ENCODE peak calls at places on chromosomes 12 and 14, in five cellular contexts. V is dorsolateral prefrontal cortex; N is effector memory CD4-positive, alpha-beta T cell; A is GM12878; H is HL-60. U is an unnamed sample.

GRCh38 chr14:24605435-24606190 is 3.9 kb downstream of the GZMH start:
- DNase-seq in V (no peak), N (peak), A (no peak), H (peak), U (no peak)

GRCh38 chr12:46472893-46473633 is 100.5 kb upstream of the SLC38A2 start:
- DNase-seq in V (no peak), N (no peak), A (no peak), H (no peak), U (no peak)

GRCh38 chr12:107459649-107460048 is 225.9 kb upstream of the PWP1 start:
- DNase-seq in V (no peak), N (no peak), A (no peak), H (no peak), U (no peak)

GRCh38 chr12:53223391-53224267 is 8.4 kb downstream of the RARG start:
- DNase-seq in V (no peak), N (peak), A (no peak), H (peak), U (peak)

GRCh38 chr14:105440992-105441391 is 21.4 kb downstream of the MTA1 start:
- DNase-seq in V (no peak), N (no peak), A (no peak), H (no peak), U (no peak)

GRCh38 chr12:53063708-53064612 is 14.1 kb downstream of the TNS2 start:
- DNase-seq in V (no peak), N (no peak), A (no peak), H (no peak), U (no peak)

GRCh38 chr14:55188686-55189295 is 2.6 kb downstream of the DLGAP5 start:
- DNase-seq in V (no peak), N (no peak), A (no peak), H (no peak), U (no peak)

GRCh38 chr12:126385785-126386184 is 1320.5 kb downstream of the AACS start:
- DNase-seq in V (no peak), N (no peak), A (no peak), H (no peak), U (no peak)

GRCh38 chr14:82872494-82872893 is 1338.8 kb upstream of the SEL1L start:
- DNase-seq in V (no peak), N (no peak), A (no peak), H (no peak), U (no peak)

GRCh38 chr12:131980263-131980662 is 30.5 kb downstream of the EP400 start:
- DNase-seq in V (no peak), N (no peak), A (no peak), H (no peak), U (no peak)

GRCh38 chr12:46221255-46222128 is 47.4 kb downstream of the SLC38A1 start:
- DNase-seq in V (no peak), N (no peak), A (no peak), H (no peak), U (no peak)

GRCh38 chr12:23909559-23909958 is 39.9 kb downstream of the SOX5 start:
- DNase-seq in V (no peak), N (no peak), A (no peak), H (no peak), U (no peak)

GRCh38 chr12:64943686-64944085 is 119.2 kb downstream of the TBC1D30 start:
- DNase-seq in V (no peak), N (no peak), A (no peak), H (peak), U (no peak)

GRCh38 chr14:34711169-34711568 is 3.2 kb downstream of the CFL2 start:
- DNase-seq in V (peak), N (no peak), A (peak), H (no peak), U (no peak)

GRCh38 chr12:54259194-54260011 is 20.5 kb downstream of the CBX5 start:
- DNase-seq in V (peak), N (no peak), A (peak), H (no peak), U (peak)

GRCh38 chr12:100593490-100593889 is 20.0 kb downstream of the GAS2L3 start:
- DNase-seq in V (no peak), N (no peak), A (no peak), H (no peak), U (no peak)

GRCh38 chr12:51752490-51752889 is 96.0 kb downstream of the FIGNL2 start:
- DNase-seq in V (peak), N (no peak), A (no peak), H (no peak), U (peak)

GRCh38 chr14:95535226-95536021 is 574 bp downstream of the GLRX5 start:
- DNase-seq in V (no peak), N (no peak), A (no peak), H (no peak), U (no peak)

GRCh38 chr14:94670692-94671285 is 58.6 kb downstream of the SERPINA3 start:
- DNase-seq in V (no peak), N (no peak), A (no peak), H (no peak), U (no peak)

GRCh38 chr12:38204831-38205230 is 111.7 kb upstream of the ALG10B start:
- DNase-seq in V (no peak), N (no peak), A (no peak), H (no peak), U (no peak)

GRCh38 chr14:76696791-76697190 is 64.5 kb upstream of the VASH1 start:
- DNase-seq in V (no peak), N (no peak), A (no peak), H (no peak), U (no peak)

GRCh38 chr12:24902521-24903304 is 46.2 kb downstream of the BCAT1 start:
- DNase-seq in V (peak), N (no peak), A (no peak), H (no peak), U (peak)

GRCh38 chr12:44184499-44185206 is 348.8 kb downstream of the TMEM117 start:
- DNase-seq in V (no peak), N (no peak), A (peak), H (no peak), U (no peak)

GRCh38 chr12:94898388-94898787 is 105.1 kb downstream of the NDUFA12 start:
- DNase-seq in V (no peak), N (no peak), A (no peak), H (no peak), U (no peak)

GRCh38 chr12:69497308-69498026 is 27.3 kb downstream of the FRS2 start:
- DNase-seq in V (no peak), N (no peak), A (peak), H (peak), U (no peak)

GRCh38 chr12:22658214-22658613 is 33.2 kb downstream of the ETNK1 start:
- DNase-seq in V (no peak), N (no peak), A (no peak), H (no peak), U (no peak)

GRCh38 chr14:64632056-64632455 is 72.2 kb upstream of the PLEKHG3 start:
- DNase-seq in V (no peak), N (no peak), A (no peak), H (no peak), U (no peak)

GRCh38 chr12:45989857-45990467 is 412 bp downstream of the SCAF11 start:
- DNase-seq in V (no peak), N (peak), A (no peak), H (no peak), U (peak)

GRCh38 chr14:38254565-38255407 is 1.1 kb downstream of the CLEC14A start:
- DNase-seq in V (no peak), N (no peak), A (no peak), H (no peak), U (no peak)

GRCh38 chr12:47905313-47905730 is 528 bp upstream of the VDR start:
- DNase-seq in V (peak), N (peak), A (no peak), H (no peak), U (no peak)

GRCh38 chr12:106481246-106481645 is 101.6 kb upstream of the RFX4 start:
- DNase-seq in V (no peak), N (no peak), A (no peak), H (no peak), U (no peak)

GRCh38 chr12:2636741-2637140 is 158.0 kb upstream of the FKBP4 start:
- DNase-seq in V (no peak), N (no peak), A (no peak), H (no peak), U (no peak)

GRCh38 chr12:22535478-22535877 is 8.9 kb downstream of the C2CD5 start:
- DNase-seq in V (no peak), N (no peak), A (no peak), H (no peak), U (no peak)

GRCh38 chr14:48568688-48569087 is 893.3 kb upstream of the MDGA2 start:
- DNase-seq in V (no peak), N (no peak), A (no peak), H (no peak), U (no peak)

GRCh38 chr12:10213168-10214130 is 772 bp downstream of the GABARAPL1 start:
- DNase-seq in V (peak), N (peak), A (no peak), H (peak), U (peak)

GRCh38 chr14:24037658-24038037 is 14.2 kb upstream of the CARMIL3 start:
- DNase-seq in V (peak), N (no peak), A (no peak), H (no peak), U (no peak)

GRCh38 chr14:36258241-36258640 is 62.2 kb downstream of the MBIP start:
- DNase-seq in V (no peak), N (no peak), A (no peak), H (peak), U (no peak)

GRCh38 chr12:68899251-68899771 is 33.7 kb downstream of the CPM start:
- DNase-seq in V (no peak), N (no peak), A (no peak), H (no peak), U (no peak)

DNA sequence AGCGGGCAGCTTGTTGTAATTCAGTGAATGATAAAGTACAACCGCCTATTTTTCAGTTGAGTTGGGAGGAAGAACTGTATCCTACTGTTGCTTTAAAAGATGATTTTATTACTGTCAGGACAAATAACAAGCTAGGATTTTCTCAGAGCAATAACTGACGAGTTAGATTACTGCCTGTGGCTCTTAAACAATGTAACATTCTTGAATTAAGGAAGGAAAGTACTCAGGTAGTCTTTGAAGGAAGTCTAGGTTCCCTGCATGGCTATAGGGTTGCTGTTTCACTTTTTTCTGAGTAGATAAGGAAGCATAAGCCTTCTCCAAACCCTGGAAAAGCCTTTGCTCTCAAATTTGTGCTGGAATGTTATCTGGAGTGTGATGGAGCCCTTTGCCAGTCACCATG is 17.6 kb downstream of the NUBPL start:
- DNase-seq in V (no peak), N (no peak), A (no peak), H (no peak), U (no peak)
- H3K27ac ChIP-seq in V (peak), N (no peak), A (no peak), H (no peak), U (no peak)

GRCh38 chr14:56590535-56590951 is 10.9 kb downstream of the TMEM260 start:
- DNase-seq in V (no peak), N (no peak), A (no peak), H (no peak), U (no peak)
- H3K27ac ChIP-seq in V (no peak), N (no peak), A (no peak), H (no peak), U (no peak)

GRCh38 chr14:101950100-101950499 is 14.3 kb upstream of the DYNC1H1 start:
- DNase-seq in V (no peak), N (no peak), A (no peak), H (no peak), U (no peak)
- H3K27ac ChIP-seq in V (no peak), N (no peak), A (no peak), H (no peak), U (no peak)

GRCh38 chr14:51356381-51356780 is 116.3 kb downstream of the TMX1 start:
- DNase-seq in V (no peak), N (no peak), A (no peak), H (no peak), U (no peak)

GRCh38 chr14:51353901-51354300 is 113.9 kb downstream of the TMX1 start:
- DNase-seq in V (no peak), N (no peak), A (no peak), H (no peak), U (no peak)

GRCh38 chr14:51354846-51355245 is 114.8 kb downstream of the TMX1 start:
- DNase-seq in V (no peak), N (no peak), A (no peak), H (no peak), U (no peak)

GRCh38 chr14:51360592-51360991 is 120.5 kb downstream of the TMX1 start:
- DNase-seq in V (no peak), N (no peak), A (no peak), H (no peak), U (no peak)

DNA sequence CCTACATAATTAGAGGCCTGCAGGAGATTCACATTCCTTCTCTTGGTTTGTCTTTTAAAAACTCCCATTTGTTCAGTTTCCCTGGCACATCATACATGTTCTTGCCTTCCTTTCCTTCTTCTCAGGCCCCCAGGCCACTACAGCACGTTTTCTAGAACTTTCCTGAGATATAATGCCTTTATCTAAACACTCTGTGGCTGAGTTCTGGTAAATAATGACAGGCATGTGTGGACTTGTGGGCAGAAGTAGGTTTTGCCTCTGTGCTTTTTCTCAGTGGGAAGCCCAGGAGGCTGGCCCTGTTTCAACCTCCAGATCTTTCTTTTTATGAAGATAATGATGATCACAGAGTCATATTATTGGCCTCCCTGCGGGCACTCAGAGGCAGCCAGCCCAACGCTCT is 117.2 kb downstream of the TMX1 start:
- DNase-seq in V (no peak), N (no peak), A (no peak), H (no peak), U (no peak)
- H3K27ac ChIP-seq in V (no peak), N (no peak), A (no peak), H (no peak), U (no peak)

GRCh38 chr14:92794547-92794941 is 439 bp downstream of the GOLGA5 start:
- DNase-seq in V (no peak), N (no peak), A (no peak), H (no peak), U (no peak)

GRCh38 chr14:92797935-92798653 is 4.0 kb downstream of the GOLGA5 start:
- DNase-seq in V (no peak), N (no peak), A (no peak), H (no peak), U (no peak)

GRCh38 chr14:92792885-92793284 is 1.2 kb upstream of the GOLGA5 start:
- DNase-seq in V (no peak), N (no peak), A (no peak), H (no peak), U (no peak)

GRCh38 chr14:92793709-92794546 is at the start of gene GOLGA5:
- DNase-seq in V (peak), N (peak), A (peak), H (peak), U (peak)

DNA sequence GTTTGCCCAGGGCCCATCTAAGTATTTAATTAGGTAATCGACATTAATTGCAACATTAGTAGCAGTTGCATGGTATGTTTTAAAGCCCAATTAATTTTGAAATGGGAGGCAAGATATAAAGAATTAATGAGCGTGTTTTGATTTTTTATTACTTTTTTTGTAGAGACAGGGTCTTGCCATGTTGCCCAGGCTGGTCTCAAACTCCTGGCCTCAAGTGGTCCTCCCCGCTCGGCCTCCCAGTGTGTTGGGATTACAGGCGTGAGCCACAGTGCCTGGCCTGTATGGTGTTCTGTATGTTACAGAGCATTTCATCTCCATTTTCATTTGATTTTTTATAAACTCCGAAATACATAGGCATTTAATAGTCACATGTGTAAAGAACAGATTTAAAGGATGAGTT is 856 bp downstream of the GOLGA5 start:
- DNase-seq in V (no peak), N (no peak), A (no peak), H (no peak), U (no peak)
- H3K27ac ChIP-seq in V (no peak), N (peak), A (peak), H (peak), U (no peak)

DNA sequence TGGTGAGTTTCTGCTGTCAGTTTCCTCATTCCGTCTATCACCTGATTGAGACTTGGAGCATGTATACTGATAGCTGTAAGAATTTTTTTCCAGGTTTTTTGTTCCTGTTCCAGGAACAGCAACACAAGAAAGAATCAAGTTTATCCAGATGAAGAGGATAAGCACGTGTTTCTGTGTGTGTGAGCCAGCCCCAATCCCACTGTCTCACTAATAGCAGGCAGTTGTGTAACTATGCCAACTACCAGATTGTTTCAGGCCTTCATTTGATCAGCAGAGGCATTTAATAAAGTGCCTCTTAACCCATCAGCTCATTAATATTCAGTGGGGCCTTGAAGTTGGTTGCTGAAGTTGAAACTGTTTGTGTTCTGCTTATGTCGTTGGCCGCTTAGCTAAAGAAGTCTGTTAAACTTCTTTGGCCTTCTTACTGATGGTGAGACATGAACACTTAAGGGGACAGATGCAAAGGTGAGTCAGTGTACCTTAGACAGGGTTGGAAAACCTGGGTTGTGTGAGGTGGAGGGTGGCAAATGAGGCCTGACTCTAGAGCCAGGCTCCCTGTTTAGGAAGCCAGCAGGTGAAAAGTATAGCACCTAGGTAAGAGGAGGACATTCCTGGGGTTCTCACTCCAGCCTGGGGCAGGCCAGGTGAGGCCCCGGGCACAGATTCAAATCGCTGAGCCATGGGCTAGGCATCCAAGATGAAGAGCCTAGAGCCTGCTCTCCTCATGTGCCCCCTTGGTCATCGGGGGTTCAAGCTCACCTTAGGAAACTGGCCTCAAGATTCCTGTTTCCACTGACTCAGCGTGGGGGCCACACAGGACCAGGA is 3.7 kb downstream of the ANKRD13A start:
- DNase-seq in V (no peak), N (no peak), A (no peak), H (no peak), U (no peak)
- H3K27ac ChIP-seq in V (no peak), N (peak), A (peak), H (no peak), U (no peak)

DNA sequence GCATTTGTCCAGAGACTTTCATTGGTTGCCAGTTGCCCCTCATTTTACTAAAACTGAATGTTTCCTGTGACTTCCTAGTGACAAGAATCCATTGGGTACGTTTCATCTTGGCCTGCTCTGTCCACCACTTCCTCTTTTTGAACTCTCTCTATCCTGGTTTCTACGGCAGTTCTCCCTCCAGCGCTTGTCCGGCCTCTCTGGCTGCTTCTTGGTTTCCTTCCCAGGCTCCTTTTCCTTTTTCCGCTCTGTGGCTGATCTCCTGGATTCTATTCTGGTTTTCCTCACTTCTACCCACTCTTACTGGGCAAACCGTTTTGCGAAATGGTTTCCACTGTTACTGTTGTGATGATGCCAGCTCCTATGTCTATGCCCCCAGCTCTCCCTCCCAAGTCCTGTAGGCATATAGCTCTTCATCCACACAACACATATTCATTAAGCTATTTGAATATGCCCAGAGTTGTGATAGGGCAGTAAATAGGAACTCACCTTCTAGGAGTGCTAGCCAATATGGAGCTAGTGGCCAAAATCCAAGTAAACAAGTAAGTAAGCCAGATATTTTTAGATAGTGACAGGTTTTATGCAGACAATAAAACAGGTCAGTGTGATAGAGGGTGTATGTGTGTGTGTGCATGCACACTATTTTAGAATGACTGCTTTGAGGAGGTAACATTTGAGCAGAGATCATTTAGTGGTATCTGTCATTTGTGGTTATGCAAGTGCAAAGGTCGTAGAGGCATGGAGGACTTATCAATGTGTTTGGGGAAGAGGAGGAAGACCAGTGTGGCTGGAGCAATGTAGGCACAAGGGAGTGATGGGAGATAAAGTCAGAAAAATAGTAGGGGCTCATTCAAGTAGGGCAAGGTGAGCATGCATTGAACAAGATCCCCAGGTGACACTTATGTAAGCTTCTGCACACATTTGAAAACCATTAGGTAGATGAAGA is 27.9 kb upstream of the CTDSP2 start:
- DNase-seq in V (peak), N (no peak), A (no peak), H (peak), U (no peak)
- H3K27ac ChIP-seq in V (no peak), N (no peak), A (no peak), H (no peak), U (no peak)

U was measured in substantia nigra.